ENCODE peak calls at places on chromosome 11, in five cellular contexts. T is GM23248, B is IMR-90, K is lung, D is mesenchymal stem cell. J is an unnamed sample.

GRCh38 chr11:122097419-122098001 is 18.5 kb downstream of the BLID start:
- DNase-seq in D (peak; percentile 59), T (peak; percentile 68), K (no peak), B (peak; percentile 47), J (peak; percentile 59)

GRCh38 chr11:99693941-99694492 is 673.3 kb downstream of the CNTN5 start:
- DNase-seq in B (peak; percentile 94), D (peak; percentile 84), K (no peak), T (peak; percentile 0), J (no peak)

GRCh38 chr11:8229299-8230177 is 34.1 kb downstream of the LMO1 start:
- DNase-seq in B (no peak), K (no peak), T (no peak), D (no peak), J (no peak)

GRCh38 chr11:75514596-75514995 is 11.1 kb downstream of the GDPD5 start:
- DNase-seq in D (no peak), K (no peak), B (no peak), T (no peak), J (no peak)

GRCh38 chr11:75100314-75100713 is 3.6 kb upstream of the OR2AT4 start:
- DNase-seq in B (peak; percentile 81), D (peak; percentile 78), K (no peak), T (peak; percentile 63), J (no peak)

GRCh38 chr11:31819533-31820437 is 8.7 kb upstream of the PAX6 start:
- DNase-seq in D (no peak), T (no peak), B (no peak), K (no peak), J (no peak)

GRCh38 chr11:110032957-110033570 is 60.1 kb upstream of the ZC3H12C start:
- DNase-seq in K (no peak), B (no peak), T (no peak), D (no peak), J (no peak)

GRCh38 chr11:94028436-94028835 is 7.3 kb downstream of the HEPHL1 start:
- DNase-seq in T (peak; percentile 73), B (peak; percentile 81), K (no peak), D (peak; percentile 23), J (no peak)

GRCh38 chr11:77301510-77301909 is at the start of gene GDPD4:
- DNase-seq in D (no peak), B (no peak), K (no peak), T (no peak), J (no peak)

GRCh38 chr11:45141171-45141570 is 5.3 kb upstream of the PRDM11 start:
- DNase-seq in D (no peak), K (no peak), T (no peak), B (no peak), J (no peak)

GRCh38 chr11:108239076-108239475 is 16.2 kb downstream of the ATM start:
- DNase-seq in K (no peak), B (no peak), T (no peak), D (no peak), J (no peak)

GRCh38 chr11:121452609-121453150 is at the start of gene SORL1-AS1:
- DNase-seq in B (peak; percentile 5), D (peak; percentile 26), K (no peak), T (no peak), J (no peak)

GRCh38 chr11:976431-977160 is 50.9 kb downstream of the AP2A2 start:
- DNase-seq in B (no peak), K (no peak), D (no peak), T (peak; percentile 67), J (peak; percentile 31)

GRCh38 chr11:2558861-2559526 is 114.2 kb downstream of the KCNQ1 start:
- DNase-seq in K (no peak), D (no peak), B (no peak), T (no peak), J (no peak)

GRCh38 chr11:99351620-99352019 is 330.9 kb downstream of the CNTN5 start:
- DNase-seq in K (no peak), D (no peak), T (no peak), B (peak; percentile 1), J (no peak)

GRCh38 chr11:37695283-37695682 is 1097.2 kb upstream of the RAG2 start:
- DNase-seq in K (no peak), D (no peak), B (no peak), T (no peak), J (no peak)

GRCh38 chr11:8234425-8234821 is 29.3 kb downstream of the LMO1 start:
- DNase-seq in B (no peak), T (no peak), K (no peak), D (no peak), J (no peak)

GRCh38 chr11:2951235-2952110 is 22.3 kb upstream of the PHLDA2 start:
- DNase-seq in D (peak; percentile 93), T (peak; percentile 75), K (no peak), B (peak; percentile 69), J (no peak)

GRCh38 chr11:34619062-34619516 is 1.8 kb upstream of the EHF start:
- DNase-seq in K (no peak), T (no peak), B (no peak), D (no peak), J (no peak)

GRCh38 chr11:77806415-77806814 is 14.1 kb downstream of the RSF1 start:
- DNase-seq in T (no peak), K (no peak), B (no peak), D (no peak), J (no peak)

GRCh38 chr11:4683020-4683419 is 14.6 kb downstream of the OR51E2 start:
- DNase-seq in B (peak; percentile 79), D (no peak), K (no peak), T (peak; percentile 23), J (no peak)

GRCh38 chr11:12110714-12111481 is 508 bp downstream of the MICAL2 start:
- DNase-seq in D (peak; percentile 44), T (peak; percentile 56), K (peak; percentile 65), B (no peak), J (no peak)

GRCh38 chr11:112212710-112213109 is 13.5 kb upstream of the PTS start:
- DNase-seq in B (no peak), D (peak; percentile 54), T (no peak), K (no peak), J (no peak)

GRCh38 chr11:116819049-116819448 is 4.1 kb downstream of the APOA4 start:
- DNase-seq in K (no peak), B (no peak), T (no peak), D (no peak), J (no peak)

GRCh38 chr11:60754887-60755286 is 1.8 kb upstream of the MS4A15 start:
- DNase-seq in D (no peak), T (no peak), K (no peak), B (no peak), J (no peak)

GRCh38 chr11:1708716-1709115 is 11.7 kb downstream of the KRTAP5-6 start:
- DNase-seq in T (no peak), K (no peak), B (no peak), D (no peak), J (no peak)

GRCh38 chr11:34240150-34240494 is 117.7 kb downstream of the ABTB2 start:
- DNase-seq in B (no peak), T (no peak), K (no peak), D (no peak), J (no peak)

GRCh38 chr11:125724125-125724524 is 22.0 kb upstream of the PATE1 start:
- DNase-seq in K (no peak), B (peak; percentile 4), D (no peak), T (peak; percentile 38), J (no peak)

GRCh38 chr11:132402056-132402684 is 1031.8 kb downstream of the NTM start:
- DNase-seq in D (peak; percentile 22), K (no peak), T (peak; percentile 73), B (peak; percentile 51), J (no peak)

GRCh38 chr11:65448074-65448417 is 25.4 kb downstream of the NEAT1 start:
- DNase-seq in B (peak; percentile 44), T (peak; percentile 49), D (peak; percentile 88), K (no peak), J (no peak)
- H3K27ac ChIP-seq in B (no peak overlapping the region), T (peak overlapping the region; percentile 100), D (peak overlapping the region; percentile 66), K (peak overlapping the region; percentile 2), J (no peak overlapping the region)

DNA sequence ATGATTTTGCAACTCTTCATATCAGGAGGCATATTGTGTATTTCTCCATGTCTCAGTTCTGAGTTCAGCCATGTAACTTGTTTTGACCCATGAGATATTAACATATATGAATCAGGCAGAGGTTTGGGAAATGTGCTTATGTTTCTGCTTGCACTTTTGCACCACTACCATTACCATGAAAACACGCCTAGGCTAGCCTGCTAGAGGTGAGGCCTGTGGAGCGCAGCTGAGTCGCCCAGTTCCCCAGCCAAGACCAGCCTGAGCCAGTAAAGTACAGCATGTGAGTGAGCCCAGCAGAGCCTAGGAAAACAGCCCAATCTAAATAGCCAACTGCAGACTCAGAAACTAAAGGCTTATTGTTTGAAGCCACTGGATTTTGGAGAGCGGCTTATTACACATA is 18.4 kb upstream of the MYOD1 start:
- DNase-seq in D (no peak), B (no peak), K (no peak), T (no peak), J (no peak)
- H3K27ac ChIP-seq in D (no peak overlapping the region), B (no peak overlapping the region), K (no peak overlapping the region), T (no peak overlapping the region), J (no peak overlapping the region)

GRCh38 chr11:18225906-18226305 is 10.7 kb downstream of the SAA4 start:
- DNase-seq in D (no peak), T (no peak), K (no peak), B (no peak), J (no peak)

GRCh38 chr11:18230859-18231258 is 5.7 kb downstream of the SAA4 start:
- DNase-seq in D (no peak), K (no peak), T (no peak), B (no peak), J (no peak)

GRCh38 chr11:18223937-18224387 is 12.6 kb downstream of the SAA4 start:
- DNase-seq in T (no peak), K (no peak), B (no peak), D (no peak), J (no peak)

GRCh38 chr11:18233912-18234311 is 2.7 kb downstream of the SAA4 start:
- DNase-seq in B (no peak), T (no peak), K (no peak), D (no peak), J (no peak)

GRCh38 chr11:18229501-18229900 is 7.1 kb downstream of the SAA4 start:
- DNase-seq in K (no peak), B (no peak), D (no peak), T (no peak), J (no peak)
- H3K27ac ChIP-seq in K (no peak overlapping the region), B (no peak overlapping the region), D (no peak overlapping the region), T (no peak overlapping the region), J (no peak overlapping the region)

GRCh38 chr11:72771507-72771906 is 19.3 kb upstream of the ARAP1 start:
- DNase-seq in T (peak; percentile 83), K (no peak), B (peak; percentile 72), D (peak; percentile 78), J (no peak)
- H3K27ac ChIP-seq in T (no peak overlapping the region), K (no peak overlapping the region), B (peak overlapping the region; percentile 8), D (no peak overlapping the region), J (no peak overlapping the region)

GRCh38 chr11:67664213-67664585 is 10.2 kb downstream of the ALDH3B2 start:
- DNase-seq in T (no peak), D (no peak), B (no peak), K (no peak), J (no peak)
- H3K27ac ChIP-seq in T (no peak overlapping the region), D (no peak overlapping the region), B (no peak overlapping the region), K (no peak overlapping the region), J (no peak overlapping the region)

J was measured in caudate nucleus.